ENCODE peak calls at places on chromosome 5, in eight cellular contexts. S is adipocyte, J is iPS DF 6.9, N is choroid plexus epithelial cell, M is right atrium auricular region, B is epithelial cell of esophagus, T is colonic mucosa, X is pancreas. U is an unnamed sample.
A peak's percentile ranks its signal among the peaks of the same experiment; 100 is the strongest.

GRCh38 chr5:177455036-177455660 is 8.5 kb downstream of the PRR7 start:
- DNase-seq in S (peak; percentile 84), J (no peak), N (peak; percentile 73), M (no peak), B (peak; percentile 81), T (peak; percentile 92), X (peak; percentile 86), U (peak; percentile 62)

GRCh38 chr5:111563041-111563822 is 50.9 kb upstream of the STARD4 start:
- DNase-seq in S (peak; percentile 95), J (no peak), N (peak; percentile 95), M (no peak), B (no peak), T (no peak), X (no peak), U (no peak)

GRCh38 chr5:96590796-96591195 is 71.4 kb upstream of the CAST start:
- DNase-seq in S (peak; percentile 31), J (no peak), N (no peak), M (no peak), B (no peak), T (no peak), X (no peak), U (no peak)

GRCh38 chr5:167777746-167778145 is 513.7 kb upstream of the WWC1 start:
- DNase-seq in S (no peak), J (no peak), N (no peak), M (no peak), B (peak; percentile 59), T (no peak), X (no peak), U (no peak)

GRCh38 chr5:14587143-14587542 is 5.6 kb downstream of the OTULINL start:
- DNase-seq in S (no peak), J (no peak), N (no peak), M (no peak), B (no peak), T (no peak), X (no peak), U (no peak)

GRCh38 chr5:141968914-141969608 is at the start of gene RNF14:
- DNase-seq in S (peak; percentile 98), J (peak; percentile 70), N (peak; percentile 94), M (peak; percentile 90), B (peak; percentile 96), T (peak; percentile 95), X (peak; percentile 93), U (peak; percentile 87)

GRCh38 chr5:143349127-143349526 is 54.4 kb downstream of the NR3C1 start:
- DNase-seq in S (peak; percentile 26), J (no peak), N (no peak), M (no peak), B (no peak), T (no peak), X (no peak), U (no peak)

GRCh38 chr5:13745508-13745907 is 199.0 kb downstream of the DNAH5 start:
- DNase-seq in S (peak; percentile 17), J (peak; percentile 7), N (peak; percentile 30), M (no peak), B (peak; percentile 74), T (no peak), X (no peak), U (no peak)

GRCh38 chr5:122067330-122067885 is 10.7 kb downstream of the LOX start:
- DNase-seq in S (no peak), J (no peak), N (no peak), M (no peak), B (peak; percentile 36), T (no peak), X (no peak), U (no peak)

GRCh38 chr5:179768326-179769085 is 25.3 kb upstream of the LTC4S start:
- DNase-seq in S (no peak), J (no peak), N (no peak), M (no peak), B (peak; percentile 21), T (no peak), X (no peak), U (no peak)

GRCh38 chr5:41418220-41419031 is 92.0 kb downstream of the PLCXD3 start:
- DNase-seq in S (peak; percentile 48), J (no peak), N (peak; percentile 48), M (no peak), B (no peak), T (no peak), X (no peak), U (no peak)

GRCh38 chr5:124642148-124642547 is 104.3 kb downstream of the ZNF608 start:
- DNase-seq in S (no peak), J (no peak), N (no peak), M (no peak), B (no peak), T (no peak), X (no peak), U (no peak)

GRCh38 chr5:107539163-107539445 is 131.6 kb downstream of the EFNA5 start:
- DNase-seq in S (no peak), J (no peak), N (no peak), M (no peak), B (no peak), T (no peak), X (no peak), U (no peak)

DNA sequence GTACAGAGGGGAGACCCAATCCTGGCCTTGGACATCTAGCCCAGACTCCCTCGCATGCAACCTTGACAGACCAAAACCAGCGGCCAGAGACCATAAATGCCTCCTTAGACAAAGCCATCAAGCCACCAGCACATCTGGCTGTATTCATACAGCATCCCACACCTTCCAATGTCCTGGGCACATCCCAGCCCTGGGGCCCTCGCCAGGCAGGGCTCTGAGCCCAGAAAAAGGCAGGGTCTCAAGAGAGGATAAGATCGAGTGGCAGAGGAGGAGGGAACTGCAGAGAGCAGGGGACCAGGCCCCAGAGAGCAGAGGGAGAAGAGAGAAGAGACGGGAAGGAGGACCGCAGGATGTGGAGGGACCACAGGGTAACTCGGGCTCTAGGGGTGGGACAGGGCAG is 45.4 kb downstream of the CAMK2A start:
- DNase-seq in S (no peak), J (no peak), N (no peak), M (no peak), B (no peak), T (no peak), X (no peak), U (no peak)
- H3K4me3 ChIP-seq in S (no peak overlapping the region), J (no peak overlapping the region), N (no peak overlapping the region), M (no peak overlapping the region), B (no peak overlapping the region), T (no peak overlapping the region), X (no peak overlapping the region), U (no peak overlapping the region)

GRCh38 chr5:156942064-156942463 is 21.0 kb downstream of the TIMD4 start:
- DNase-seq in S (no peak), J (no peak), N (no peak), M (no peak), B (no peak), T (no peak), X (no peak), U (no peak)
- H3K4me3 ChIP-seq in S (no peak overlapping the region), J (no peak overlapping the region), N (no peak overlapping the region), M (no peak overlapping the region), B (no peak overlapping the region), T (no peak overlapping the region), X (no peak overlapping the region), U (no peak overlapping the region)

GRCh38 chr5:73422164-73422563 is 26.4 kb downstream of the FOXD1 start:
- DNase-seq in S (no peak), J (no peak), N (no peak), M (no peak), B (no peak), T (no peak), X (no peak), U (no peak)

GRCh38 chr5:73417307-73418035 is 31.1 kb downstream of the FOXD1 start:
- DNase-seq in S (peak; percentile 29), J (no peak), N (peak; percentile 75), M (no peak), B (no peak), T (no peak), X (no peak), U (no peak)

GRCh38 chr5:73415617-73416016 is 33.0 kb downstream of the FOXD1 start:
- DNase-seq in S (no peak), J (no peak), N (no peak), M (no peak), B (peak; percentile 20), T (no peak), X (no peak), U (no peak)

GRCh38 chr5:73418244-73418691 is 30.3 kb downstream of the FOXD1 start:
- DNase-seq in S (no peak), J (no peak), N (no peak), M (no peak), B (peak; percentile 23), T (no peak), X (no peak), U (no peak)

DNA sequence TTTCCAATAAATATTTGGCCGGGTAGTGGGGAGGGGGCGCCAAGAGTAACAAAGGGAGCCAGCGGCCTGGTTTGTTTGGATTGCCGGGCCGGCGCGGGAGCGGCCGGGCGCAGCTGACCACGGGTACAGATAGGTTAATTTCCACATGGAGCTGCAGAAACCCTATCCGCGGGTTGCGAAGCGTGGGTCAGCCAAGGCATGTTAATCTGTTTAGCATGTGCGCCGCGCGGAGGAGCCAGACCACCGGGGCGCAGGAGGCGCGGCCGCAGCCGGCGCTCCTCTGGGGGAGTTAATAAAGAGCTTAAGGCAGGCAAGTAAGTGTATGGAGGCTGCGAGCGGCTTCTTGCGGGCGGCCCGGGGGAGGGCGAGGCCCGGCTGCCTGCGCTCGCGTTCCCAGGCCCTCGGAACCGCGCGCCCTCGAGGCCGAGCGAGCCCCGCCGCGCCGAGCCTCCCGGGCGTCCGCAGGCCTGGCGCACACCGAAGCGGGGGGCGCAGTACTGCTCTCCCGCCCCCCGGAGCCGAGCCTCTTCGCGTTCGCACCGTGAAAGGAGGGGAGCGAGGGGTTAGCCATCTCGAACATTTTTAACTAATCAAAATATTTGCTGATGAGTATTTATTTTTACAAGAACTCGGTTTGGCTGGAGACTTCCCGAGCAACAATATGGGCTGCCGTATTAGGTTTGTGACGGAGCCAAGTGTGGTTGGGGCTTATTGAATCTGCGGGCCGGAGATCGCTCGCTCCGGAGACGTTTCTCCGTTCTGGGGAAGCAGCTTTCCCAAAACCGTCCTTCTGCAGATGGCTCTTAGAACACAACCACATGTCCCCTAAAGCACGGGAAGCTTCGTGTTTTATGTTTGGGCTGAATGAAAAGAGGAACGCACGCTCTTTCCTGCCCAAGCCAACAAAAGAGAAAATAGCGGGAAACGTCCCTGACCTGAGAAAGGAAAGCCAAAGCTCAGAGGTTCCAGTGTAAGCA is 28.9 kb downstream of the FOXD1 start:
- DNase-seq in S (peak; percentile 69), J (no peak), N (peak; percentile 97), M (no peak), B (peak; percentile 23), T (no peak), X (no peak), U (no peak)
- H3K4me3 ChIP-seq in S (peak overlapping the region; percentile 59), J (peak overlapping the region; percentile 48), N (peak overlapping the region; percentile 49), M (no peak overlapping the region), B (peak overlapping the region; percentile 14), T (no peak overlapping the region), X (peak overlapping the region; percentile 5), U (no peak overlapping the region)

GRCh38 chr5:88732181-88732633 is 150.8 kb downstream of the MEF2C start:
- DNase-seq in S (no peak), J (no peak), N (peak; percentile 33), M (peak; percentile 75), B (no peak), T (no peak), X (no peak), U (no peak)

GRCh38 chr5:88734983-88735382 is 148.0 kb downstream of the MEF2C start:
- DNase-seq in S (no peak), J (no peak), N (no peak), M (no peak), B (no peak), T (no peak), X (no peak), U (no peak)

GRCh38 chr5:88729476-88730182 is 153.4 kb downstream of the MEF2C start:
- DNase-seq in S (peak; percentile 92), J (peak; percentile 71), N (peak; percentile 91), M (peak; percentile 79), B (peak; percentile 77), T (peak; percentile 68), X (peak; percentile 31), U (no peak)

GRCh38 chr5:88734191-88734640 is 148.8 kb downstream of the MEF2C start:
- DNase-seq in S (no peak), J (no peak), N (peak; percentile 12), M (no peak), B (no peak), T (no peak), X (no peak), U (no peak)

GRCh38 chr5:88732862-88733261 is 150.1 kb downstream of the MEF2C start:
- DNase-seq in S (no peak), J (no peak), N (no peak), M (no peak), B (no peak), T (no peak), X (no peak), U (no peak)
- H3K4me3 ChIP-seq in S (no peak overlapping the region), J (no peak overlapping the region), N (no peak overlapping the region), M (no peak overlapping the region), B (no peak overlapping the region), T (no peak overlapping the region), X (no peak overlapping the region), U (no peak overlapping the region)